ENCODE peak calls at places on chromosomes 3 and 15, in six cellular contexts. K is AG09319, J is NCI-H510A, T is lower leg skin, G is HFFc6, Z is colonic mucosa. E is an unnamed sample.

GRCh38 chr3:185216587-185216918 is 37.3 kb downstream of the EHHADH start:
- DNase-seq in Z (no peak), G (no peak), K (no peak), T (no peak), J (no peak), E (no peak)

GRCh38 chr3:66383998-66384745 is 116.7 kb downstream of the LRIG1 start:
- DNase-seq in K (no peak), T (peak; percentile 74), J (no peak), G (no peak), Z (peak; percentile 14), E (no peak)

GRCh38 chr3:149576071-149576564 is 81.7 kb downstream of the WWTR1 start:
- DNase-seq in K (peak; percentile 92), Z (peak; percentile 27), G (peak; percentile 96), T (no peak), J (no peak), E (peak; percentile 98)

GRCh38 chr15:20352241-20353200 is 189.1 kb downstream of the GOLGA6L6 start:
- DNase-seq in J (no peak), K (no peak), T (peak; percentile 84), G (no peak), Z (no peak), E (no peak)

GRCh38 chr3:30904986-30905385 is 10.5 kb upstream of the GADL1 start:
- DNase-seq in Z (no peak), K (no peak), G (peak; percentile 40), T (no peak), J (no peak), E (peak; percentile 22)

GRCh38 chr15:83475551-83475950 is 28.4 kb downstream of the SH3GL3 start:
- DNase-seq in T (no peak), K (no peak), G (peak; percentile 6), J (no peak), Z (no peak), E (peak; percentile 35)

GRCh38 chr15:77497108-77497737 is 76.5 kb downstream of the HMG20A start:
- DNase-seq in G (peak; percentile 15), T (no peak), J (no peak), K (peak; percentile 63), Z (no peak), E (peak; percentile 63)

GRCh38 chr15:77024273-77025065 is 29.5 kb downstream of the PSTPIP1 start:
- DNase-seq in G (peak; percentile 21), K (peak; percentile 12), T (peak; percentile 74), J (no peak), Z (peak; percentile 74), E (peak; percentile 49)

GRCh38 chr3:175111036-175111435 is 251.9 kb downstream of the NAALADL2 start:
- DNase-seq in G (no peak), J (no peak), K (no peak), Z (no peak), T (no peak), E (peak; percentile 25)

GRCh38 chr3:126523745-126524428 is at the start of gene CHST13:
- DNase-seq in G (no peak), Z (peak; percentile 53), K (no peak), J (no peak), T (no peak), E (peak; percentile 58)

GRCh38 chr15:52394020-52394608 is 98.5 kb upstream of the MYO5C start:
- DNase-seq in G (no peak), J (no peak), Z (no peak), T (no peak), K (no peak), E (no peak)

GRCh38 chr3:73431136-73431933 is 193.4 kb downstream of the PDZRN3 start:
- DNase-seq in Z (no peak), G (no peak), T (no peak), K (no peak), J (no peak), E (no peak)

GRCh38 chr15:55990516-55990915 is 2.9 kb downstream of the NEDD4 start:
- DNase-seq in Z (no peak), K (no peak), G (no peak), T (no peak), J (no peak), E (no peak)

GRCh38 chr3:142315083-142315482 is 89.7 kb upstream of the GK5 start:
- DNase-seq in J (no peak), G (peak; percentile 93), T (no peak), Z (no peak), K (peak; percentile 37), E (peak; percentile 88)

GRCh38 chr3:159273608-159274007 is 471.8 kb downstream of the MFSD1 start:
- DNase-seq in T (no peak), K (no peak), G (peak; percentile 28), Z (peak; percentile 21), J (no peak), E (peak; percentile 49)

GRCh38 chr3:140863481-140864084 is 78.1 kb upstream of the SLC25A36 start:
- DNase-seq in T (no peak), G (peak; percentile 51), Z (peak; percentile 69), K (peak; percentile 10), J (peak; percentile 6), E (peak; percentile 58)

GRCh38 chr3:67744699-67745098 is 90.3 kb upstream of the SUCLG2 start:
- DNase-seq in T (no peak), J (no peak), K (no peak), G (no peak), Z (no peak), E (no peak)

GRCh38 chr15:101159096-101159935 is 92.5 kb downstream of the CHSY1 start:
- DNase-seq in T (no peak), J (no peak), K (no peak), G (no peak), Z (no peak), E (no peak)

GRCh38 chr3:158105124-158105709 is 1.0 kb downstream of the SHOX2 start:
- DNase-seq in T (peak; percentile 88), J (no peak), G (no peak), Z (no peak), K (peak; percentile 22), E (peak; percentile 65)

GRCh38 chr3:94440767-94441493 is 378.1 kb downstream of the NSUN3 start:
- DNase-seq in T (no peak), J (no peak), K (no peak), G (peak; percentile 77), Z (no peak), E (peak; percentile 83)

GRCh38 chr15:67861983-67862382 is 22.1 kb upstream of the RNU6-1 start:
- DNase-seq in T (no peak), G (no peak), K (no peak), Z (no peak), J (no peak), E (no peak)

GRCh38 chr15:34904527-34904926 is 65.0 kb downstream of the AQR start:
- DNase-seq in Z (no peak), K (no peak), T (no peak), G (no peak), J (no peak), E (no peak)